ENCODE peak calls at places on chromosomes 7 and 10, in eight cellular contexts. S is fibroblast of pulmonary artery; G is astrocyte of the spinal cord; Z is AG10803; Y is activated CD4-positive, CD25-positive, alpha-beta regulatory T cell treated with anti-CD3 and anti-CD28 coated beads, Interleukin-2, amount 50 U/mL, for 72 hours; E is dorsolateral prefrontal cortex; P is EH; K is T1000. B is an unnamed sample.

GRCh38 chr10:91796332-91797076 is 1.7 kb upstream of the TNKS2 start:
- DNase-seq in S (peak; percentile 8), G (no peak), Z (no peak), Y (peak; percentile 36), E (peak; percentile 7), P (no peak), K (no peak), B (no peak)

GRCh38 chr10:30435068-30435422 is 1.1 kb downstream of the MAP3K8 start:
- DNase-seq in S (peak; percentile 62), G (no peak), Z (peak; percentile 67), Y (no peak), E (no peak), P (peak; percentile 65), K (no peak), B (no peak)

GRCh38 chr10:77333610-77334340 is 303.8 kb downstream of the KCNMA1 start:
- DNase-seq in S (no peak), G (no peak), Z (peak; percentile 40), Y (no peak), E (no peak), P (no peak), K (no peak), B (no peak)

GRCh38 chr10:132158122-132158741 is 28.5 kb upstream of the DPYSL4 start:
- DNase-seq in S (no peak), G (no peak), Z (no peak), Y (no peak), E (no peak), P (no peak), K (no peak), B (no peak)

GRCh38 chr7:44287488-44288380 is 37.7 kb downstream of the CAMK2B start:
- DNase-seq in S (no peak), G (no peak), Z (no peak), Y (no peak), E (peak; percentile 1), P (no peak), K (no peak), B (no peak)

GRCh38 chr10:72133517-72133916 is 45.2 kb upstream of the SPOCK2 start:
- DNase-seq in S (peak; percentile 48), G (peak; percentile 75), Z (peak; percentile 62), Y (no peak), E (no peak), P (peak; percentile 86), K (no peak), B (peak; percentile 12)

GRCh38 chr7:149846021-149846420 is 7.8 kb downstream of the ZNF862 start:
- DNase-seq in S (no peak), G (no peak), Z (no peak), Y (no peak), E (no peak), P (no peak), K (no peak), B (no peak)

GRCh38 chr10:46033602-46034011 is 3.2 kb upstream of the NCOA4 start:
- DNase-seq in S (peak; percentile 87), G (peak; percentile 84), Z (peak; percentile 89), Y (no peak), E (no peak), P (peak; percentile 94), K (no peak), B (no peak)

B was measured in HS-27A.